ENCODE peak calls at places on chromosome 21, in ten cellular contexts. P, Y, Z, H, W, N, B, S, D and I are unnamed samples.

GRCh38 chr21:33299181-33299752 is 25.5 kb upstream of the IFNAR1 start:
- DNase-seq in P (no peak), Y (peak; percentile 22), Z (no peak), H (no peak), W (no peak), N (no peak), B (no peak), S (no peak), D (no peak), I (no peak)

GRCh38 chr21:36966846-36967657 is 583 bp upstream of the HLCS start:
- DNase-seq in P (no peak), Y (peak; percentile 67), Z (no peak), H (no peak), W (no peak), N (peak; percentile 88), B (no peak), S (no peak), D (no peak), I (peak; percentile 43)

GRCh38 chr21:19609611-19610010 is 1206.0 kb upstream of the TMPRSS15 start:
- DNase-seq in P (no peak), Y (no peak), Z (no peak), H (no peak), W (no peak), N (no peak), B (no peak), S (no peak), D (no peak), I (no peak)

GRCh38 chr21:20617130-20617529 is 381.1 kb upstream of the NCAM2 start:
- DNase-seq in P (no peak), Y (peak; percentile 4), Z (no peak), H (no peak), W (no peak), N (no peak), B (no peak), S (no peak), D (no peak), I (no peak)

GRCh38 chr21:40829308-40829707 is 17.6 kb downstream of the DSCAM start:
- DNase-seq in P (no peak), Y (no peak), Z (no peak), H (no peak), W (no peak), N (no peak), B (no peak), S (no peak), D (no peak), I (no peak)

GRCh38 chr21:9767592-9768375 is 753.6 kb upstream of the TPTE start:
- DNase-seq in P (peak; percentile 73), Y (no peak), Z (no peak), H (no peak), W (no peak), N (no peak), B (no peak), S (no peak), D (no peak), I (no peak)

GRCh38 chr21:37658121-37658993 is 257.9 kb downstream of the KCNJ6 start:
- DNase-seq in P (no peak), Y (no peak), Z (no peak), H (no peak), W (no peak), N (no peak), B (no peak), S (no peak), D (no peak), I (no peak)

GRCh38 chr21:43024737-43025136 is 50.4 kb downstream of the PKNOX1 start:
- DNase-seq in P (no peak), Y (no peak), Z (no peak), H (no peak), W (no peak), N (no peak), B (no peak), S (no peak), D (no peak), I (no peak)

GRCh38 chr21:36169465-36170128 is 13.0 kb downstream of the DOP1B start:
- DNase-seq in P (no peak), Y (peak; percentile 33), Z (no peak), H (no peak), W (no peak), N (no peak), B (no peak), S (no peak), D (no peak), I (peak; percentile 37)

GRCh38 chr21:16522512-16522911 is 792.7 kb downstream of the USP25 start:
- DNase-seq in P (no peak), Y (no peak), Z (no peak), H (no peak), W (no peak), N (no peak), B (no peak), S (no peak), D (no peak), I (no peak)

GRCh38 chr21:40925481-40925880 is 78.5 kb upstream of the DSCAM start:
- DNase-seq in P (no peak), Y (no peak), Z (no peak), H (no peak), W (no peak), N (no peak), B (no peak), S (no peak), D (no peak), I (no peak)

DNA sequence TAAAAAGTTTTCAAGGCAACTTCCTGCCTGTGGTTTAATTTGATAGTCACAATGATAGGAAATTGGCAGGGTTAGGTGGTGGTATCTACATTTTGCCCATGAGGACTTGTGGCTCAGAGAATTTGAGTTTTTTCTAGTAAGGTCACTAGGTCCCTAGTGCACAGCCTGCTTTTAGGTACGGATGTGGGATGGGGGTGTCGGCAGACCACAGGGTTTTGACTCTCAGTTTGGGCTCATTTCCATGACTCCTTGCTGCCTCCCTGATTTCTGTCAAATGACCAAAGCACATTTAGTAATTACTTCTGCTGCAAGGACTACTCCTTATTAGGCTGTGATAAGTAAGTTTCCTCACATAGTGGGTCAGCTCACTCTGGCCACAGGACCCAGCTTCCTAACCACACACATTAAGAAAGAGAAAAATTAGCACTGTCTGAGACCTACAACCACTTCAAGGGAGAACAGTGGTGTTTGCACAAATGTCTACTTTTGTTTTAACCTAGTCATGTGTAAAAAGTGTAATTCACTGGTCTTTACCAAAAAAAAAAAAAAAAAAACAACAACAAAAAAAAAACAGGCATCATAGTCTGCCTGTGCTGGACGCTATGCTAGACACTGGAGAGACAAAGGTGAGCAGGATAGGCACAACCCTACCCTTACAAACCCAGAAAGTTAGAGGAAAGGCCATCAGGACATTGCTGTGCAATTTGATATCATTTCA is 43.7 kb downstream of the MRPL39 start:
- DNase-seq in P (no peak), Y (no peak), Z (no peak), H (no peak), W (no peak), N (peak; percentile 49), B (no peak), S (no peak), D (no peak), I (no peak)
- H3K27ac ChIP-seq in P (no peak overlapping the region), Y (no peak overlapping the region), Z (no peak overlapping the region), H (no peak overlapping the region), W (no peak overlapping the region), N (peak overlapping the region; percentile 89), B (no peak overlapping the region), S (no peak overlapping the region), D (no peak overlapping the region), I (no peak overlapping the region)

GRCh38 chr21:17925000-17925610 is 105.9 kb upstream of the C21orf91 start:
- DNase-seq in P (no peak), Y (peak; percentile 86), Z (no peak), H (peak; percentile 55), W (no peak), N (peak; percentile 42), B (no peak), S (no peak), D (no peak), I (peak; percentile 74)
- H3K27ac ChIP-seq in P (no peak overlapping the region), Y (no peak overlapping the region), Z (no peak overlapping the region), H (no peak overlapping the region), W (no peak overlapping the region), N (no peak overlapping the region), B (no peak overlapping the region), S (no peak overlapping the region), D (no peak overlapping the region), I (no peak overlapping the region)

GRCh38 chr21:41932191-41932575 is 21.6 kb downstream of the C2CD2 start:
- DNase-seq in P (no peak), Y (no peak), Z (no peak), H (no peak), W (no peak), N (peak; percentile 69), B (no peak), S (no peak), D (peak; percentile 71), I (peak; percentile 67)

GRCh38 chr21:41929248-41929647 is 24.6 kb downstream of the C2CD2 start:
- DNase-seq in P (no peak), Y (no peak), Z (no peak), H (no peak), W (no peak), N (no peak), B (no peak), S (no peak), D (no peak), I (no peak)

GRCh38 chr21:41933259-41934079 is 20.3 kb downstream of the C2CD2 start:
- DNase-seq in P (peak; percentile 72), Y (no peak), Z (no peak), H (no peak), W (no peak), N (peak; percentile 78), B (peak; percentile 81), S (no peak), D (no peak), I (peak; percentile 56)

GRCh38 chr21:41931041-41931451 is 22.8 kb downstream of the C2CD2 start:
- DNase-seq in P (no peak), Y (peak; percentile 19), Z (no peak), H (no peak), W (no peak), N (no peak), B (no peak), S (no peak), D (no peak), I (peak; percentile 68)

GRCh38 chr21:41932576-41933258 is 21.1 kb downstream of the C2CD2 start:
- DNase-seq in P (peak; percentile 74), Y (peak; percentile 45), Z (no peak), H (no peak), W (no peak), N (no peak), B (no peak), S (no peak), D (peak; percentile 86), I (peak; percentile 92)
- H3K27ac ChIP-seq in P (peak overlapping the region; percentile 81), Y (no peak overlapping the region), Z (no peak overlapping the region), H (no peak overlapping the region), W (peak overlapping the region; percentile 80), N (peak overlapping the region; percentile 80), B (peak overlapping the region; percentile 87), S (peak overlapping the region; percentile 76), D (peak overlapping the region; percentile 71), I (peak overlapping the region; percentile 86)

GRCh38 chr21:29163381-29164115 is 33.1 kb downstream of the MAP3K7CL start:
- DNase-seq in P (peak; percentile 62), Y (no peak), Z (no peak), H (no peak), W (no peak), N (no peak), B (no peak), S (no peak), D (no peak), I (no peak)
- H3K27ac ChIP-seq in P (peak overlapping the region; percentile 68), Y (no peak overlapping the region), Z (no peak overlapping the region), H (no peak overlapping the region), W (peak overlapping the region; percentile 76), N (peak overlapping the region; percentile 58), B (peak overlapping the region; percentile 6), S (peak overlapping the region; percentile 53), D (peak overlapping the region; percentile 77), I (peak overlapping the region; percentile 50)